ENCODE peak calls at places on chromosome 10, in ten cellular contexts. One of them, this sample, is unnamed.

GRCh38 chr10:5861269-5862031 is 28.2 kb downstream of the ANKRD16 start:
- DNase-seq in cardiac muscle cell: no peak
- DNase-seq in heart left ventricle: no peak
- DNase-seq in DND-41: no peak
- DNase-seq in ascending aorta: no peak
- DNase-seq in fibroblast of pulmonary artery: peak
- DNase-seq in lower leg skin: no peak
- DNase-seq in choroid plexus epithelial cell: peak
- DNase-seq in brain microvascular endothelial cell: peak
- DNase-seq in OCI-LY7: no peak
- DNase-seq in this sample: peak

GRCh38 chr10:73655990-73656298 is at the start of gene SYNPO2L:
- DNase-seq in cardiac muscle cell: peak
- DNase-seq in heart left ventricle: peak
- DNase-seq in DND-41: no peak
- DNase-seq in ascending aorta: no peak
- DNase-seq in fibroblast of pulmonary artery: no peak
- DNase-seq in lower leg skin: no peak
- DNase-seq in choroid plexus epithelial cell: no peak
- DNase-seq in brain microvascular endothelial cell: no peak
- DNase-seq in OCI-LY7: no peak
- DNase-seq in this sample: no peak

GRCh38 chr10:79246606-79247275 is 100.5 kb upstream of the PPIF start:
- DNase-seq in cardiac muscle cell: no peak
- DNase-seq in heart left ventricle: peak
- DNase-seq in DND-41: no peak
- DNase-seq in ascending aorta: peak
- DNase-seq in fibroblast of pulmonary artery: peak
- DNase-seq in lower leg skin: peak
- DNase-seq in choroid plexus epithelial cell: peak
- DNase-seq in brain microvascular endothelial cell: no peak
- DNase-seq in OCI-LY7: no peak
- DNase-seq in this sample: peak

GRCh38 chr10:30282226-30282625 is 66.9 kb downstream of the MTPAP start:
- DNase-seq in cardiac muscle cell: no peak
- DNase-seq in heart left ventricle: no peak
- DNase-seq in DND-41: no peak
- DNase-seq in ascending aorta: no peak
- DNase-seq in fibroblast of pulmonary artery: peak
- DNase-seq in lower leg skin: no peak
- DNase-seq in choroid plexus epithelial cell: no peak
- DNase-seq in brain microvascular endothelial cell: no peak
- DNase-seq in OCI-LY7: no peak
- DNase-seq in this sample: peak

GRCh38 chr10:27838291-27838690 is 92.7 kb upstream of the MKX start:
- DNase-seq in cardiac muscle cell: no peak
- DNase-seq in heart left ventricle: no peak
- DNase-seq in DND-41: no peak
- DNase-seq in ascending aorta: no peak
- DNase-seq in fibroblast of pulmonary artery: no peak
- DNase-seq in lower leg skin: no peak
- DNase-seq in choroid plexus epithelial cell: no peak
- DNase-seq in brain microvascular endothelial cell: peak
- DNase-seq in OCI-LY7: no peak
- DNase-seq in this sample: no peak

GRCh38 chr10:123275183-123275549 is 121.0 kb downstream of the BUB3 start:
- DNase-seq in cardiac muscle cell: no peak
- DNase-seq in heart left ventricle: no peak
- DNase-seq in DND-41: no peak
- DNase-seq in ascending aorta: no peak
- DNase-seq in fibroblast of pulmonary artery: no peak
- DNase-seq in lower leg skin: peak
- DNase-seq in choroid plexus epithelial cell: no peak
- DNase-seq in brain microvascular endothelial cell: no peak
- DNase-seq in OCI-LY7: no peak
- DNase-seq in this sample: no peak

GRCh38 chr10:30346135-30346534 is 2.9 kb downstream of the MTPAP start:
- DNase-seq in cardiac muscle cell: no peak
- DNase-seq in heart left ventricle: no peak
- DNase-seq in DND-41: no peak
- DNase-seq in ascending aorta: no peak
- DNase-seq in fibroblast of pulmonary artery: no peak
- DNase-seq in lower leg skin: no peak
- DNase-seq in choroid plexus epithelial cell: no peak
- DNase-seq in brain microvascular endothelial cell: no peak
- DNase-seq in OCI-LY7: no peak
- DNase-seq in this sample: no peak

GRCh38 chr10:23331567-23332290 is 12.9 kb downstream of the C10orf67 start:
- DNase-seq in cardiac muscle cell: no peak
- DNase-seq in heart left ventricle: no peak
- DNase-seq in DND-41: no peak
- DNase-seq in ascending aorta: no peak
- DNase-seq in fibroblast of pulmonary artery: peak
- DNase-seq in lower leg skin: no peak
- DNase-seq in choroid plexus epithelial cell: peak
- DNase-seq in brain microvascular endothelial cell: no peak
- DNase-seq in OCI-LY7: no peak
- DNase-seq in this sample: peak

GRCh38 chr10:79944428-79945395 is 4.2 kb downstream of the SFTPD start:
- DNase-seq in cardiac muscle cell: no peak
- DNase-seq in heart left ventricle: no peak
- DNase-seq in DND-41: no peak
- DNase-seq in ascending aorta: peak
- DNase-seq in fibroblast of pulmonary artery: no peak
- DNase-seq in lower leg skin: no peak
- DNase-seq in choroid plexus epithelial cell: no peak
- DNase-seq in brain microvascular endothelial cell: no peak
- DNase-seq in OCI-LY7: no peak
- DNase-seq in this sample: no peak

GRCh38 chr10:62582804-62583208 is 208.6 kb downstream of the ZNF365 start:
- DNase-seq in cardiac muscle cell: no peak
- DNase-seq in heart left ventricle: peak
- DNase-seq in DND-41: no peak
- DNase-seq in ascending aorta: peak
- DNase-seq in fibroblast of pulmonary artery: peak
- DNase-seq in lower leg skin: peak
- DNase-seq in choroid plexus epithelial cell: peak
- DNase-seq in brain microvascular endothelial cell: peak
- DNase-seq in OCI-LY7: no peak
- DNase-seq in this sample: peak

GRCh38 chr10:130411496-130412070 is 275.4 kb downstream of the GLRX3 start:
- DNase-seq in cardiac muscle cell: peak
- DNase-seq in heart left ventricle: no peak
- DNase-seq in DND-41: no peak
- DNase-seq in ascending aorta: peak
- DNase-seq in fibroblast of pulmonary artery: no peak
- DNase-seq in lower leg skin: peak
- DNase-seq in choroid plexus epithelial cell: no peak
- DNase-seq in brain microvascular endothelial cell: no peak
- DNase-seq in OCI-LY7: no peak
- DNase-seq in this sample: no peak

GRCh38 chr10:3080608-3081007 is 13.3 kb downstream of the PFKP start:
- DNase-seq in cardiac muscle cell: no peak
- DNase-seq in heart left ventricle: no peak
- DNase-seq in DND-41: no peak
- DNase-seq in ascending aorta: no peak
- DNase-seq in fibroblast of pulmonary artery: no peak
- DNase-seq in lower leg skin: no peak
- DNase-seq in choroid plexus epithelial cell: no peak
- DNase-seq in brain microvascular endothelial cell: no peak
- DNase-seq in OCI-LY7: peak
- DNase-seq in this sample: no peak

GRCh38 chr10:83166344-83166743 is 973.0 kb upstream of the GHITM start:
- DNase-seq in cardiac muscle cell: peak
- DNase-seq in heart left ventricle: no peak
- DNase-seq in DND-41: no peak
- DNase-seq in ascending aorta: no peak
- DNase-seq in fibroblast of pulmonary artery: no peak
- DNase-seq in lower leg skin: no peak
- DNase-seq in choroid plexus epithelial cell: no peak
- DNase-seq in brain microvascular endothelial cell: no peak
- DNase-seq in OCI-LY7: no peak
- DNase-seq in this sample: no peak

GRCh38 chr10:110525349-110526260 is 27.9 kb downstream of the DUSP5 start:
- DNase-seq in cardiac muscle cell: no peak
- DNase-seq in heart left ventricle: no peak
- DNase-seq in DND-41: no peak
- DNase-seq in ascending aorta: no peak
- DNase-seq in fibroblast of pulmonary artery: peak
- DNase-seq in lower leg skin: no peak
- DNase-seq in choroid plexus epithelial cell: peak
- DNase-seq in brain microvascular endothelial cell: no peak
- DNase-seq in OCI-LY7: no peak
- DNase-seq in this sample: peak

GRCh38 chr10:86399514-86399878 is 32.9 kb upstream of the GRID1 start:
- DNase-seq in cardiac muscle cell: no peak
- DNase-seq in heart left ventricle: no peak
- DNase-seq in DND-41: no peak
- DNase-seq in ascending aorta: no peak
- DNase-seq in fibroblast of pulmonary artery: no peak
- DNase-seq in lower leg skin: no peak
- DNase-seq in choroid plexus epithelial cell: no peak
- DNase-seq in brain microvascular endothelial cell: no peak
- DNase-seq in OCI-LY7: no peak
- DNase-seq in this sample: no peak
- H3K4me3 ChIP-seq in cardiac muscle cell: no peak
- H3K4me3 ChIP-seq in heart left ventricle: peak
- H3K4me3 ChIP-seq in DND-41: peak
- H3K4me3 ChIP-seq in ascending aorta: peak
- H3K4me3 ChIP-seq in fibroblast of pulmonary artery: peak
- H3K4me3 ChIP-seq in lower leg skin: no peak
- H3K4me3 ChIP-seq in choroid plexus epithelial cell: no peak
- H3K4me3 ChIP-seq in brain microvascular endothelial cell: no peak
- H3K4me3 ChIP-seq in OCI-LY7: peak
- H3K4me3 ChIP-seq in this sample: no peak

GRCh38 chr10:119203006-119203405 is 4.4 kb upstream of the GRK5 start:
- DNase-seq in cardiac muscle cell: no peak
- DNase-seq in heart left ventricle: no peak
- DNase-seq in DND-41: no peak
- DNase-seq in ascending aorta: no peak
- DNase-seq in fibroblast of pulmonary artery: no peak
- DNase-seq in lower leg skin: no peak
- DNase-seq in choroid plexus epithelial cell: peak
- DNase-seq in brain microvascular endothelial cell: no peak
- DNase-seq in OCI-LY7: no peak
- DNase-seq in this sample: peak

GRCh38 chr10:119199231-119199992 is 8.0 kb upstream of the GRK5 start:
- DNase-seq in cardiac muscle cell: peak
- DNase-seq in heart left ventricle: peak
- DNase-seq in DND-41: peak
- DNase-seq in ascending aorta: peak
- DNase-seq in fibroblast of pulmonary artery: peak
- DNase-seq in lower leg skin: peak
- DNase-seq in choroid plexus epithelial cell: peak
- DNase-seq in brain microvascular endothelial cell: peak
- DNase-seq in OCI-LY7: peak
- DNase-seq in this sample: peak

GRCh38 chr10:119201233-119201632 is 6.1 kb upstream of the GRK5 start:
- DNase-seq in cardiac muscle cell: no peak
- DNase-seq in heart left ventricle: no peak
- DNase-seq in DND-41: no peak
- DNase-seq in ascending aorta: no peak
- DNase-seq in fibroblast of pulmonary artery: no peak
- DNase-seq in lower leg skin: no peak
- DNase-seq in choroid plexus epithelial cell: no peak
- DNase-seq in brain microvascular endothelial cell: no peak
- DNase-seq in OCI-LY7: no peak
- DNase-seq in this sample: no peak

GRCh38 chr10:119197921-119198320 is 9.4 kb upstream of the GRK5 start:
- DNase-seq in cardiac muscle cell: no peak
- DNase-seq in heart left ventricle: no peak
- DNase-seq in DND-41: no peak
- DNase-seq in ascending aorta: no peak
- DNase-seq in fibroblast of pulmonary artery: peak
- DNase-seq in lower leg skin: no peak
- DNase-seq in choroid plexus epithelial cell: peak
- DNase-seq in brain microvascular endothelial cell: no peak
- DNase-seq in OCI-LY7: no peak
- DNase-seq in this sample: peak

GRCh38 chr10:119198438-119198837 is 8.9 kb upstream of the GRK5 start:
- DNase-seq in cardiac muscle cell: no peak
- DNase-seq in heart left ventricle: no peak
- DNase-seq in DND-41: peak
- DNase-seq in ascending aorta: no peak
- DNase-seq in fibroblast of pulmonary artery: no peak
- DNase-seq in lower leg skin: no peak
- DNase-seq in choroid plexus epithelial cell: peak
- DNase-seq in brain microvascular endothelial cell: no peak
- DNase-seq in OCI-LY7: peak
- DNase-seq in this sample: no peak
- TF ChIP-seq CTCF in cardiac muscle cell: peak
- TF ChIP-seq CTCF in heart left ventricle: peak
- TF ChIP-seq CTCF in DND-41: peak
- TF ChIP-seq CTCF in ascending aorta: peak
- TF ChIP-seq CTCF in fibroblast of pulmonary artery: peak
- TF ChIP-seq CTCF in lower leg skin: no peak
- TF ChIP-seq CTCF in choroid plexus epithelial cell: peak
- TF ChIP-seq CTCF in brain microvascular endothelial cell: peak
- TF ChIP-seq CTCF in OCI-LY7: peak
- TF ChIP-seq CTCF in this sample: peak

GRCh38 chr10:108275895-108276685 is 1111.6 kb upstream of the SORCS1 start:
- DNase-seq in cardiac muscle cell: no peak
- DNase-seq in heart left ventricle: no peak
- DNase-seq in DND-41: no peak
- DNase-seq in ascending aorta: no peak
- DNase-seq in fibroblast of pulmonary artery: no peak
- DNase-seq in lower leg skin: no peak
- DNase-seq in choroid plexus epithelial cell: no peak
- DNase-seq in brain microvascular endothelial cell: no peak
- DNase-seq in OCI-LY7: no peak
- DNase-seq in this sample: no peak
- H3K4me3 ChIP-seq in cardiac muscle cell: no peak
- H3K4me3 ChIP-seq in heart left ventricle: no peak
- H3K4me3 ChIP-seq in DND-41: no peak
- H3K4me3 ChIP-seq in ascending aorta: no peak
- H3K4me3 ChIP-seq in fibroblast of pulmonary artery: no peak
- H3K4me3 ChIP-seq in lower leg skin: no peak
- H3K4me3 ChIP-seq in choroid plexus epithelial cell: no peak
- H3K4me3 ChIP-seq in brain microvascular endothelial cell: no peak
- H3K4me3 ChIP-seq in OCI-LY7: no peak
- H3K4me3 ChIP-seq in this sample: no peak

DNA sequence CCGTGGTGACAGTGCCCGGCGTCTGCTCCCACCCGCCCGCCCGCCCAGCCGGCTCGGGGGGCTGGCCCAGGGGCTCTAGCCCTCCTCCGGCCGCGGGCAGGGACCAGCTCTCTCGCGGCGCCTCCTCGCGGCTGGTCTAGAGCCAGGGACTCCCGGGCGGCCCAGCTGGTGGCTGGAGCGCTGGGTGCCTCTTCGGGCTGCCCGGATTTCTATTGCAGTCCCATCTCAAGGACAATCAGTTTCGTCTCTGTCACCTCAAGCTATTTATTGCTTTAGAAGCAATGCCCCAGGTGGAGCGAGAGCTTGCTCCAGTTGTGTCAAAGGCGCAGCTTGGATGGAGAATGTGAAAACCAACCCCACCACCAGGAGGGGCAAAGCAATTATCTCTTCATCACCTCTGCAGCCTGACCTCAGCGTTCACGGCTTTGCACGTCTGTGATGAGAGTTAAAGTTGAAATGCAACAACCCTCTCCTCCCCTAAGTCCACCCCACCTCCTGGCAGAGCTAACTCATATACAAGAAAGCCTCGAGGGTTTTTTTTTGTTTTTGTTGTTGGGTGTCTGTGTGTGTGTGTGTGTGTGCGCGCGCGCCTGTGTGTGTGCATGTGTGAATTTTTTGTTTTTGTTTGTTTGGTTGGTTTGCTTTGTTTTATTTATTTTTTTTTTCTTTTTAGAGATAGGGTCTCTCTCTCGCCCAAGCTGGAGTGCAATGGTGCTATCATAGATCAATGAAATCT is at the start of gene ITGA8:
- DNase-seq in cardiac muscle cell: peak
- DNase-seq in heart left ventricle: peak
- DNase-seq in DND-41: no peak
- DNase-seq in ascending aorta: peak
- DNase-seq in fibroblast of pulmonary artery: no peak
- DNase-seq in lower leg skin: no peak
- DNase-seq in choroid plexus epithelial cell: peak
- DNase-seq in brain microvascular endothelial cell: peak
- DNase-seq in OCI-LY7: no peak
- DNase-seq in this sample: peak
- TF ChIP-seq CTCF in cardiac muscle cell: peak
- TF ChIP-seq CTCF in heart left ventricle: peak
- TF ChIP-seq CTCF in DND-41: peak
- TF ChIP-seq CTCF in ascending aorta: peak
- TF ChIP-seq CTCF in fibroblast of pulmonary artery: peak
- TF ChIP-seq CTCF in lower leg skin: no peak
- TF ChIP-seq CTCF in choroid plexus epithelial cell: peak
- TF ChIP-seq CTCF in brain microvascular endothelial cell: peak
- TF ChIP-seq CTCF in OCI-LY7: no peak
- TF ChIP-seq CTCF in this sample: peak